ENCODE peak calls at places on chromosome 22, in six cellular contexts. L, I, N, M, K and F are unnamed samples.

GRCh38 chr22:36201630-36202312 is at the start of gene APOL4:
- DNase-seq in I (peak), L (peak), K (no peak), M (no peak), N (no peak), F (no peak)

GRCh38 chr22:23833911-23834317 is 4.9 kb downstream of the DERL3 start:
- DNase-seq in K (no peak), M (no peak), I (no peak), N (no peak), L (no peak), F (no peak)

GRCh38 chr22:37274380-37274862 is 7.9 kb upstream of the CYTH4 start:
- DNase-seq in L (no peak), M (peak), K (no peak), I (no peak), N (no peak), F (no peak)

GRCh38 chr22:45268958-45269844 is 15.5 kb upstream of the UPK3A start:
- DNase-seq in L (peak), I (peak), M (peak), N (peak), K (peak), F (no peak)

GRCh38 chr22:39472570-39473556 is 16.1 kb downstream of the MGAT3 start:
- DNase-seq in I (no peak), M (no peak), N (peak), K (no peak), L (peak), F (no peak)

GRCh38 chr22:39556970-39557811 is 13.4 kb upstream of the CACNA1I start:
- DNase-seq in I (peak), K (no peak), M (peak), L (no peak), N (no peak), F (no peak)

GRCh38 chr22:42192547-42192946 is 61.9 kb upstream of the CYP2D6 start:
- DNase-seq in K (no peak), L (no peak), M (no peak), N (no peak), I (no peak), F (no peak)

GRCh38 chr22:30609260-30610185 is 2.5 kb downstream of the TCN2 start:
- DNase-seq in M (no peak), I (peak), N (peak), L (peak), K (no peak), F (no peak)

GRCh38 chr22:28477556-28477955 is 202.1 kb downstream of the TTC28 start:
- DNase-seq in N (no peak), L (no peak), K (no peak), M (no peak), I (no peak), F (no peak)

GRCh38 chr22:40178417-40179409 is 988 bp downstream of the TNRC6B start:
- DNase-seq in L (no peak), K (no peak), M (peak), I (peak), N (no peak), F (peak)

GRCh38 chr22:37166675-37167066 is 17.0 kb upstream of the IL2RB start:
- DNase-seq in K (no peak), N (peak), I (peak), M (peak), L (peak), F (no peak)

GRCh38 chr22:47716890-47717615 is 954.6 kb downstream of the TBC1D22A start:
- DNase-seq in M (no peak), I (no peak), L (no peak), K (no peak), N (no peak), F (no peak)

GRCh38 chr22:21054046-21054713 is 8.4 kb downstream of the LRRC74B start:
- DNase-seq in M (no peak), N (no peak), I (no peak), L (no peak), K (no peak), F (no peak)

GRCh38 chr22:27704581-27704980 is 97.0 kb downstream of the MN1 start:
- DNase-seq in N (no peak), K (no peak), L (no peak), M (no peak), I (no peak), F (no peak)

GRCh38 chr22:33302549-33302948 is 244.4 kb upstream of the SYN3 start:
- DNase-seq in L (no peak), M (no peak), K (no peak), I (no peak), N (no peak), F (no peak)

GRCh38 chr22:29780781-29781676 is 13.9 kb downstream of the UQCR10 start:
- DNase-seq in N (no peak), L (no peak), K (no peak), M (peak), I (peak), F (no peak)

GRCh38 chr22:46587067-46587471 is 33.1 kb upstream of the GRAMD4 start:
- DNase-seq in N (peak), L (no peak), M (no peak), I (no peak), K (no peak), F (no peak)

GRCh38 chr22:22548349-22548716 is 10.7 kb downstream of the PRAME start:
- DNase-seq in I (no peak), N (no peak), K (no peak), L (no peak), M (no peak), F (no peak)

GRCh38 chr22:29695129-29695926 is 24.5 kb upstream of the CABP7 start:
- DNase-seq in K (no peak), L (no peak), M (no peak), I (no peak), N (no peak), F (no peak)

GRCh38 chr22:41713004-41713403 is 13.7 kb downstream of the MEI1 start:
- DNase-seq in K (no peak), L (no peak), M (no peak), I (no peak), N (no peak), F (no peak)

GRCh38 chr22:37609240-37610152 is 862 bp downstream of the GGA1 start:
- DNase-seq in L (no peak), N (no peak), M (no peak), I (peak), K (no peak), F (no peak)

GRCh38 chr22:33332538-33332937 is 274.4 kb upstream of the SYN3 start:
- DNase-seq in K (no peak), I (no peak), M (no peak), L (no peak), N (no peak), F (no peak)

GRCh38 chr22:46748948-46749681 is 11.1 kb upstream of the CERK start:
- DNase-seq in I (peak), K (no peak), L (no peak), N (no peak), M (no peak), F (no peak)

GRCh38 chr22:44382461-44383038 is 69.8 kb upstream of the SHISAL1 start:
- DNase-seq in M (no peak), I (no peak), K (no peak), L (no peak), N (no peak), F (no peak)

GRCh38 chr22:27952091-27952490 is 33.0 kb upstream of the PITPNB start:
- DNase-seq in N (no peak), M (no peak), I (no peak), K (no peak), L (no peak), F (no peak)

GRCh38 chr22:19473578-19473977 is 5.4 kb downstream of the UFD1 start:
- DNase-seq in N (no peak), M (no peak), I (no peak), L (no peak), K (no peak), F (no peak)

GRCh38 chr22:36348760-36349159 is 39.0 kb downstream of the MYH9 start:
- DNase-seq in K (no peak), L (no peak), M (no peak), N (no peak), I (no peak), F (no peak)

GRCh38 chr22:26624788-26625187 is 3.0 kb downstream of the CRYBA4 start:
- DNase-seq in N (no peak), K (no peak), I (no peak), L (no peak), M (no peak), F (no peak)

GRCh38 chr22:36577019-36577418 is 48.1 kb upstream of the EIF3D start:
- DNase-seq in L (no peak), I (peak), N (no peak), K (no peak), M (no peak), F (no peak)

GRCh38 chr22:29917052-29917902 is 34.3 kb downstream of the MTMR3 start:
- DNase-seq in M (no peak), N (no peak), L (no peak), I (no peak), K (no peak), F (no peak)

GRCh38 chr22:35021166-35021565 is 44.8 kb upstream of the ISX start:
- DNase-seq in N (no peak), I (no peak), M (no peak), L (no peak), K (no peak), F (peak)